ENCODE peak calls at places on chromosomes 2 and 18, in six cellular contexts. One of them, this sample, is unnamed.

GRCh38 chr2:172178035-172178434 is 75.3 kb upstream of the DLX2 start:
- DNase-seq in CD4-positive, alpha-beta T cell: no peak
- DNase-seq in tibial artery: no peak
- DNase-seq in osteoblast: no peak
- DNase-seq in left lung: no peak
- DNase-seq in ovary: no peak
- DNase-seq in this sample: no peak

GRCh38 chr2:30177861-30178465 is 31.2 kb downstream of the YPEL5 start:
- DNase-seq in tibial artery: peak; percentile 43
- DNase-seq in ovary: no peak
- DNase-seq in left lung: no peak
- DNase-seq in CD4-positive, alpha-beta T cell: no peak
- DNase-seq in osteoblast: no peak
- DNase-seq in this sample: no peak

GRCh38 chr18:80179857-80180558 is 67.3 kb downstream of the PARD6G start:
- DNase-seq in ovary: no peak
- DNase-seq in left lung: no peak
- DNase-seq in CD4-positive, alpha-beta T cell: no peak
- DNase-seq in tibial artery: no peak
- DNase-seq in osteoblast: no peak
- DNase-seq in this sample: no peak

GRCh38 chr2:128315122-128315828 is 3.4 kb downstream of the HS6ST1 start:
- DNase-seq in CD4-positive, alpha-beta T cell: peak; percentile 5
- DNase-seq in tibial artery: peak; percentile 18
- DNase-seq in osteoblast: peak; percentile 74
- DNase-seq in left lung: peak; percentile 31
- DNase-seq in ovary: no peak
- DNase-seq in this sample: no peak

GRCh38 chr18:23088343-23088742 is 46.9 kb upstream of the CABLES1 start:
- DNase-seq in CD4-positive, alpha-beta T cell: no peak
- DNase-seq in osteoblast: peak; percentile 37
- DNase-seq in left lung: no peak
- DNase-seq in tibial artery: peak; percentile 41
- DNase-seq in ovary: no peak
- DNase-seq in this sample: no peak

GRCh38 chr2:227796044-227796780 is 17.4 kb upstream of the CCL20 start:
- DNase-seq in ovary: no peak
- DNase-seq in CD4-positive, alpha-beta T cell: no peak
- DNase-seq in tibial artery: no peak
- DNase-seq in osteoblast: no peak
- DNase-seq in left lung: no peak
- DNase-seq in this sample: no peak

GRCh38 chr2:3659447-3660432 is 1.7 kb downstream of the ALLC start:
- DNase-seq in tibial artery: peak; percentile 12
- DNase-seq in ovary: no peak
- DNase-seq in CD4-positive, alpha-beta T cell: no peak
- DNase-seq in left lung: no peak
- DNase-seq in osteoblast: peak; percentile 74
- DNase-seq in this sample: no peak

GRCh38 chr2:136243638-136244557 is 125.9 kb upstream of the CXCR4 start:
- DNase-seq in osteoblast: peak; percentile 59
- DNase-seq in CD4-positive, alpha-beta T cell: no peak
- DNase-seq in ovary: no peak
- DNase-seq in tibial artery: no peak
- DNase-seq in left lung: no peak
- DNase-seq in this sample: no peak

GRCh38 chr2:127657232-127657595 is 11.3 kb downstream of the GPR17 start:
- DNase-seq in CD4-positive, alpha-beta T cell: no peak
- DNase-seq in left lung: peak; percentile 8
- DNase-seq in tibial artery: no peak
- DNase-seq in ovary: no peak
- DNase-seq in osteoblast: no peak
- DNase-seq in this sample: no peak

GRCh38 chr2:96264656-96265348 is 995 bp downstream of the TMEM127 start:
- DNase-seq in CD4-positive, alpha-beta T cell: no peak
- DNase-seq in left lung: no peak
- DNase-seq in osteoblast: no peak
- DNase-seq in tibial artery: no peak
- DNase-seq in ovary: peak; percentile 22
- DNase-seq in this sample: no peak

GRCh38 chr2:71892132-71892730 is 255.4 kb downstream of the CYP26B1 start:
- DNase-seq in osteoblast: no peak
- DNase-seq in CD4-positive, alpha-beta T cell: no peak
- DNase-seq in ovary: no peak
- DNase-seq in tibial artery: no peak
- DNase-seq in left lung: no peak
- DNase-seq in this sample: no peak

GRCh38 chr2:188495990-188496431 is 204.3 kb downstream of the GULP1 start:
- DNase-seq in ovary: no peak
- DNase-seq in tibial artery: no peak
- DNase-seq in osteoblast: no peak
- DNase-seq in CD4-positive, alpha-beta T cell: no peak
- DNase-seq in left lung: no peak
- DNase-seq in this sample: no peak

GRCh38 chr2:206716607-206717006 is 1.6 kb downstream of the DYTN start:
- DNase-seq in left lung: no peak
- DNase-seq in CD4-positive, alpha-beta T cell: no peak
- DNase-seq in tibial artery: no peak
- DNase-seq in osteoblast: no peak
- DNase-seq in ovary: no peak
- DNase-seq in this sample: no peak

GRCh38 chr2:70161069-70161534 is 29.7 kb downstream of the C2orf42 start:
- DNase-seq in left lung: no peak
- DNase-seq in osteoblast: no peak
- DNase-seq in ovary: no peak
- DNase-seq in CD4-positive, alpha-beta T cell: no peak
- DNase-seq in tibial artery: no peak
- DNase-seq in this sample: no peak

GRCh38 chr2:112065966-112066365 is 10.9 kb downstream of the TMEM87B start:
- DNase-seq in ovary: no peak
- DNase-seq in osteoblast: peak; percentile 31
- DNase-seq in CD4-positive, alpha-beta T cell: no peak
- DNase-seq in tibial artery: no peak
- DNase-seq in left lung: no peak
- DNase-seq in this sample: no peak

GRCh38 chr2:183996825-183997823 is 601.2 kb upstream of the ZNF804A start:
- DNase-seq in tibial artery: no peak
- DNase-seq in left lung: no peak
- DNase-seq in osteoblast: no peak
- DNase-seq in CD4-positive, alpha-beta T cell: no peak
- DNase-seq in ovary: no peak
- DNase-seq in this sample: no peak

GRCh38 chr2:96409543-96410184 is 74.1 kb downstream of the NCAPH start:
- DNase-seq in CD4-positive, alpha-beta T cell: no peak
- DNase-seq in left lung: no peak
- DNase-seq in tibial artery: no peak
- DNase-seq in ovary: peak; percentile 26
- DNase-seq in osteoblast: no peak
- DNase-seq in this sample: no peak

GRCh38 chr2:119029297-119029696 is 87.3 kb downstream of the MARCO start:
- DNase-seq in osteoblast: no peak
- DNase-seq in tibial artery: no peak
- DNase-seq in ovary: no peak
- DNase-seq in CD4-positive, alpha-beta T cell: no peak
- DNase-seq in left lung: no peak
- DNase-seq in this sample: no peak

GRCh38 chr18:70390366-70391090 is 101.7 kb downstream of the SOCS6 start:
- DNase-seq in ovary: no peak
- DNase-seq in left lung: no peak
- DNase-seq in osteoblast: peak; percentile 86
- DNase-seq in CD4-positive, alpha-beta T cell: no peak
- DNase-seq in tibial artery: no peak
- DNase-seq in this sample: no peak

GRCh38 chr18:62939925-62940324 is 224.6 kb downstream of the PHLPP1 start:
- DNase-seq in left lung: no peak
- DNase-seq in CD4-positive, alpha-beta T cell: no peak
- DNase-seq in ovary: no peak
- DNase-seq in osteoblast: no peak
- DNase-seq in tibial artery: no peak
- DNase-seq in this sample: no peak

GRCh38 chr2:10301946-10302478 is 692 bp upstream of the HPCAL1 start:
- DNase-seq in ovary: no peak
- DNase-seq in CD4-positive, alpha-beta T cell: no peak
- DNase-seq in tibial artery: no peak
- DNase-seq in left lung: no peak
- DNase-seq in osteoblast: no peak
- DNase-seq in this sample: no peak

GRCh38 chr2:182267971-182268370 is 158.9 kb downstream of the PDE1A start:
- DNase-seq in tibial artery: no peak
- DNase-seq in CD4-positive, alpha-beta T cell: no peak
- DNase-seq in ovary: no peak
- DNase-seq in left lung: no peak
- DNase-seq in osteoblast: no peak
- DNase-seq in this sample: no peak

GRCh38 chr2:42835577-42836371 is 43.4 kb upstream of the HAAO start:
- DNase-seq in ovary: peak; percentile 56
- DNase-seq in left lung: no peak
- DNase-seq in tibial artery: peak; percentile 85
- DNase-seq in CD4-positive, alpha-beta T cell: no peak
- DNase-seq in osteoblast: peak; percentile 93
- DNase-seq in this sample: no peak

GRCh38 chr2:119387381-119388129 is 20.8 kb downstream of the DBI start:
- DNase-seq in ovary: peak; percentile 31
- DNase-seq in CD4-positive, alpha-beta T cell: no peak
- DNase-seq in left lung: peak; percentile 86
- DNase-seq in tibial artery: peak; percentile 66
- DNase-seq in osteoblast: peak; percentile 90
- DNase-seq in this sample: peak; percentile 50

GRCh38 chr2:115234175-115234574 is 791.7 kb downstream of the DPP10 start:
- DNase-seq in osteoblast: no peak
- DNase-seq in CD4-positive, alpha-beta T cell: no peak
- DNase-seq in left lung: no peak
- DNase-seq in tibial artery: no peak
- DNase-seq in ovary: no peak
- DNase-seq in this sample: no peak

GRCh38 chr2:190792956-190793888 is 87.4 kb upstream of the GLS start:
- DNase-seq in ovary: no peak
- DNase-seq in left lung: no peak
- DNase-seq in tibial artery: no peak
- DNase-seq in CD4-positive, alpha-beta T cell: no peak
- DNase-seq in osteoblast: no peak
- DNase-seq in this sample: no peak

GRCh38 chr2:67311536-67311935 is 85.6 kb upstream of the ETAA1 start:
- DNase-seq in tibial artery: no peak
- DNase-seq in ovary: no peak
- DNase-seq in left lung: no peak
- DNase-seq in CD4-positive, alpha-beta T cell: no peak
- DNase-seq in osteoblast: peak; percentile 46
- DNase-seq in this sample: no peak

GRCh38 chr2:189763908-189764661 is 1.5 kb upstream of the OSGEPL1 start:
- DNase-seq in left lung: no peak
- DNase-seq in osteoblast: no peak
- DNase-seq in ovary: no peak
- DNase-seq in CD4-positive, alpha-beta T cell: no peak
- DNase-seq in tibial artery: no peak
- DNase-seq in this sample: no peak

GRCh38 chr2:12389354-12390045 is 327.2 kb upstream of the TRIB2 start:
- DNase-seq in ovary: no peak
- DNase-seq in osteoblast: peak; percentile 45
- DNase-seq in left lung: no peak
- DNase-seq in tibial artery: no peak
- DNase-seq in CD4-positive, alpha-beta T cell: no peak
- DNase-seq in this sample: no peak

GRCh38 chr18:59918320-59918755 is 18.5 kb downstream of the PMAIP1 start:
- DNase-seq in CD4-positive, alpha-beta T cell: no peak
- DNase-seq in osteoblast: peak; percentile 77
- DNase-seq in tibial artery: no peak
- DNase-seq in ovary: no peak
- DNase-seq in left lung: peak; percentile 64
- DNase-seq in this sample: no peak

GRCh38 chr2:216131175-216131926 is 22.2 kb downstream of the XRCC5 start:
- DNase-seq in ovary: no peak
- DNase-seq in osteoblast: no peak
- DNase-seq in tibial artery: no peak
- DNase-seq in CD4-positive, alpha-beta T cell: no peak
- DNase-seq in left lung: no peak
- DNase-seq in this sample: no peak

GRCh38 chr2:240707046-240707756 is 15.5 kb downstream of the AQP12A start:
- DNase-seq in tibial artery: no peak
- DNase-seq in CD4-positive, alpha-beta T cell: no peak
- DNase-seq in left lung: no peak
- DNase-seq in osteoblast: no peak
- DNase-seq in ovary: no peak
- DNase-seq in this sample: no peak

GRCh38 chr2:240702640-240703011 is 11.0 kb downstream of the AQP12A start:
- DNase-seq in left lung: peak; percentile 18
- DNase-seq in tibial artery: no peak
- DNase-seq in osteoblast: no peak
- DNase-seq in ovary: no peak
- DNase-seq in CD4-positive, alpha-beta T cell: peak; percentile 3
- DNase-seq in this sample: no peak

GRCh38 chr2:240703417-240704341 is 12.0 kb downstream of the AQP12A start:
- DNase-seq in osteoblast: peak; percentile 84
- DNase-seq in left lung: peak; percentile 29
- DNase-seq in CD4-positive, alpha-beta T cell: peak; percentile 6
- DNase-seq in tibial artery: no peak
- DNase-seq in ovary: no peak
- DNase-seq in this sample: no peak

GRCh38 chr2:240705204-240705781 is 13.6 kb downstream of the AQP12A start:
- DNase-seq in left lung: peak; percentile 32
- DNase-seq in CD4-positive, alpha-beta T cell: no peak
- DNase-seq in tibial artery: no peak
- DNase-seq in osteoblast: no peak
- DNase-seq in ovary: no peak
- DNase-seq in this sample: no peak

GRCh38 chr2:240704651-240705050 is 13.0 kb downstream of the AQP12A start:
- DNase-seq in tibial artery: no peak
- DNase-seq in left lung: peak; percentile 17
- DNase-seq in CD4-positive, alpha-beta T cell: peak; percentile 9
- DNase-seq in osteoblast: no peak
- DNase-seq in ovary: no peak
- DNase-seq in this sample: no peak
- H3K27me3 ChIP-seq in tibial artery: no peaks in the 10 kb centered on the region
- H3K27me3 ChIP-seq in left lung: no peaks in the 10 kb centered on the region
- H3K27me3 ChIP-seq in CD4-positive, alpha-beta T cell: no peaks in the 10 kb centered on the region
- H3K27me3 ChIP-seq in osteoblast: peaks cover 38% of the 10 kb centered on the region
- H3K27me3 ChIP-seq in ovary: no peaks in the 10 kb centered on the region
- H3K27me3 ChIP-seq in this sample: peaks cover 4% of the 10 kb centered on the region

GRCh38 chr2:102636283-102636907 is 17.0 kb downstream of the SLC9A2 start:
- DNase-seq in ovary: no peak
- DNase-seq in left lung: no peak
- DNase-seq in tibial artery: no peak
- DNase-seq in CD4-positive, alpha-beta T cell: no peak
- DNase-seq in osteoblast: no peak
- DNase-seq in this sample: no peak
- H3K27ac ChIP-seq in ovary: no peak overlapping the region
- H3K27ac ChIP-seq in left lung: no peak overlapping the region
- H3K27ac ChIP-seq in tibial artery: no peak overlapping the region
- H3K27ac ChIP-seq in CD4-positive, alpha-beta T cell: no peak overlapping the region
- H3K27ac ChIP-seq in osteoblast: no peak overlapping the region
- H3K27ac ChIP-seq in this sample: no peak overlapping the region

GRCh38 chr2:237475704-237476107 is 11.3 kb upstream of the MLPH start:
- DNase-seq in tibial artery: no peak
- DNase-seq in CD4-positive, alpha-beta T cell: no peak
- DNase-seq in ovary: no peak
- DNase-seq in osteoblast: peak; percentile 97
- DNase-seq in left lung: peak; percentile 76
- DNase-seq in this sample: no peak
- H3K27me3 ChIP-seq in tibial artery: no peaks in the 10 kb centered on the region
- H3K27me3 ChIP-seq in CD4-positive, alpha-beta T cell: no peaks in the 10 kb centered on the region
- H3K27me3 ChIP-seq in ovary: no peaks in the 10 kb centered on the region
- H3K27me3 ChIP-seq in osteoblast: no peaks in the 10 kb centered on the region
- H3K27me3 ChIP-seq in left lung: no peaks in the 10 kb centered on the region
- H3K27me3 ChIP-seq in this sample: no peaks in the 10 kb centered on the region

GRCh38 chr18:73959341-73959740 is 188.3 kb downstream of the FBXO15 start:
- DNase-seq in osteoblast: no peak
- DNase-seq in left lung: no peak
- DNase-seq in CD4-positive, alpha-beta T cell: no peak
- DNase-seq in ovary: no peak
- DNase-seq in tibial artery: no peak
- DNase-seq in this sample: no peak
- H3K27ac ChIP-seq in osteoblast: no peak overlapping the region
- H3K27ac ChIP-seq in left lung: no peak overlapping the region
- H3K27ac ChIP-seq in CD4-positive, alpha-beta T cell: no peak overlapping the region
- H3K27ac ChIP-seq in ovary: no peak overlapping the region
- H3K27ac ChIP-seq in tibial artery: no peak overlapping the region
- H3K27ac ChIP-seq in this sample: no peak overlapping the region